ENCODE peak calls at places on chromosomes 12 and 14, in four cellular contexts. W is IMR-90, A is H9, U is neuronal stem cell. L is an unnamed sample.

GRCh38 chr14:92037989-92038388 is 1.9 kb downstream of the TRIP11 start:
- DNase-seq in W (peak; percentile 1), A (no peak), U (no peak), L (no peak)

GRCh38 chr14:39442293-39442692 is 10.1 kb upstream of the FBXO33 start:
- DNase-seq in W (peak; percentile 37), A (no peak), U (no peak), L (no peak)

GRCh38 chr12:71896171-71896570 is 42.5 kb upstream of the TPH2 start:
- DNase-seq in W (no peak), A (no peak), U (no peak), L (peak; percentile 19)

GRCh38 chr12:43292699-43293098 is 259.3 kb downstream of the ADAMTS20 start:
- DNase-seq in W (peak; percentile 79), A (no peak), U (no peak), L (peak; percentile 12)

GRCh38 chr12:124013073-124013472 is 40.1 kb downstream of the ZNF664 start:
- DNase-seq in W (no peak), A (no peak), U (no peak), L (no peak)

GRCh38 chr14:23095196-23096108 is at the start of gene C14orf119:
- DNase-seq in W (peak; percentile 99), A (peak; percentile 99), U (peak; percentile 100), L (peak; percentile 100)

GRCh38 chr14:36510078-36510799 is 9.8 kb downstream of the NKX2-1 start:
- DNase-seq in W (no peak), A (peak; percentile 63), U (no peak), L (no peak)

GRCh38 chr14:102805454-102805891 is 28.2 kb downstream of the TRAF3 start:
- DNase-seq in W (peak; percentile 70), A (peak; percentile 54), U (no peak), L (peak; percentile 87)

GRCh38 chr14:88502740-88503139 is 52.1 kb downstream of the PTPN21 start:
- DNase-seq in W (peak; percentile 59), A (no peak), U (no peak), L (no peak)

GRCh38 chr14:59344711-59345455 is 120.3 kb downstream of the GPR135 start:
- DNase-seq in W (no peak), A (no peak), U (no peak), L (no peak)

GRCh38 chr12:55706840-55707671 is 648 bp downstream of the ITGA7 start:
- DNase-seq in W (no peak), A (peak; percentile 63), U (no peak), L (no peak)

GRCh38 chr12:53701518-53702264 is 25.6 kb downstream of the CALCOCO1 start:
- DNase-seq in W (peak; percentile 66), A (peak; percentile 89), U (peak; percentile 67), L (peak; percentile 67)

GRCh38 chr12:123388218-123388947 is 4.5 kb downstream of the KMT5A start:
- DNase-seq in W (peak; percentile 52), A (peak; percentile 81), U (peak; percentile 64), L (peak; percentile 80)

DNA sequence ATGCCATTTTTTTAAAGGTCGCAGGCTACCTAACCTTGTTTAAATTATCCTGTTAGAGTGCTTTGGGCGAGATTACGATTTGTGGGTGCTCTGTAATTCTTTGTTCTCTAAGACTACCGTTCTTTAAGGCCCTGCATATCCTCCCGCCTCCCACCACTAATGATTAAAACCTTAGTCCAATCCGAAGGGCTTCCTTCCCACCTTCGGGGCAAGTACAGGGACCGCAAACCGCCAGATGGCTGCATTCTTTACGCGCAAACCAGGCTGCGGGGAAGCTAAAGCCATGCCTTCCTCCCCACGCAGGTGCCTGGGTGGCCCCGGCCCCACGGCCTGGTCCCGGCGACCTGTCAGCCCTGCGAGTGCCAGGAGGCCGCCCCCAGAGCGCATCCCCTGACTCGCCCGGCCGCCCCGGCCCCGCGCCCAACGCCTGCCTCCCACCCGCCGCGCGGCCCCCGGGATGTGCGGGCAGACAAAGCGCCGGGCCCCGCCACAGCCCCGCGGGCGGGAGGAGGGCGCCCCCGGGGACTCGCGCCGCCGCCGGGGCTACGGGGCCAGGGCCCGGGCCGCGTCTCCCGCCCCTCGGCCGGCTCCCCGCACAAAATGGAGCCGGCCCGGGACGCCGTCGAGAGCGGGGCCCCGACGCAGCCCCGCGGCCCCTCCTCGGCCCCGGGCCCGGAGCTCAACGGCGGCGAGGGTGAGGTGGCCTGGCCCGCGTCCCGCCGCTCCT is 672 bp downstream of the NFYB start:
- DNase-seq in W (peak; percentile 62), A (peak; percentile 42), U (peak; percentile 37), L (peak; percentile 60)
- H4K8ac ChIP-seq in W (peak overlapping the region; percentile 6), A (peak overlapping the region; percentile 94), U (no peak overlapping the region), L (peak overlapping the region; percentile 80)

GRCh38 chr14:75222208-75222701 is 45.8 kb upstream of the TMED10 start:
- DNase-seq in W (peak; percentile 92), A (peak; percentile 42), U (no peak), L (peak; percentile 90)
- H2BK5ac ChIP-seq in W (peak overlapping the region; percentile 70), A (no peak overlapping the region), U (no peak overlapping the region), L (no peak overlapping the region)

GRCh38 chr12:113500662-113501435 is 29.2 kb upstream of the LHX5 start:
- DNase-seq in W (no peak), A (peak; percentile 67), U (no peak), L (no peak)
- H4K8ac ChIP-seq in W (no peak overlapping the region), A (no peak overlapping the region), U (no peak overlapping the region), L (no peak overlapping the region)

DNA sequence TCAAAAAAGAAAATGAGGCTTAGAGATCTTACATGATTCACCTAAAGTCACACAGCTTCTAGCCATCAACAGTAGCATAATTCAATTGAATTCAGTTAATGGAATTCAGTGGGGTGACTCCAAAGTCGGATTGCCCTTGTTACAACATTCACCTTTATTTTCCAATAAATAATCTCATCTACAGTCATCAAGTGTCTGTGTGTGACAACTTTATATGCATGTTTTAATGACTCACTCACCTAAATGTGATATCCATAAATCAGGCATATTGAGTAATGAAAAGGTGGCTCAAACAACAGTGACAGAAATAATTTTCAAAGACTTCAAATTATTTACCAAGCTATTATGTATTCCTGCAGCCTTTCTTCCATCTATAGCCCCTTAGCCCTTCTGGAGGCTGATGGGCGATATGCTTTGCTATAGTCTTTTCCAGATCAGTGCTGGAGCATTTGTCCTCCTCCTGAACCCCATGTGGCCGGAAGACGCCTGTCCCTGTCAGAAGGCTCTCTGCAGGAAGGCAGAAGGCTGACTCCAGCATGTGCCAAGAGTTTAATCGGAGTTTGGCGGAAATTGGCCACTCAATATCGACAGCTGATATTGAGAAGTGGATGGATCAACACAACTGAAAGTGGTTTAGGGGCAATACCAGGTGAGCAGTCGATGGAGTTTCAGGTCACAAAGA is 49.2 kb upstream of the MAX start:
- DNase-seq in W (no peak), A (no peak), U (no peak), L (no peak)
- H2BK5ac ChIP-seq in W (no peak overlapping the region), A (no peak overlapping the region), U (no peak overlapping the region), L (no peak overlapping the region)